ENCODE peak calls at places on chromosomes 12 and 14, in eight cellular contexts. H is transverse colon, L is heart left ventricle, M is dorsolateral prefrontal cortex, G is left lung, S is keratinocyte, N is suprapubic skin, Q is heart right ventricle. K is an unnamed sample.
A peak's percentile ranks its signal among the peaks of the same experiment; 100 is the strongest.

GRCh38 chr12:102816816-102817434 is 100.1 kb downstream of the PAH start:
- DNase-seq in S (no peak), L (no peak), M (no peak), Q (no peak), N (no peak), G (no peak), H (no peak), K (no peak)

GRCh38 chr14:68609012-68609411 is 183.9 kb downstream of the ZFP36L1 start:
- DNase-seq in N (peak; percentile 59), M (no peak), Q (no peak), S (no peak), L (no peak), H (no peak), G (no peak), K (no peak)

GRCh38 chr12:77914089-77914488 is 83.4 kb downstream of the NAV3 start:
- DNase-seq in Q (no peak), M (no peak), H (no peak), L (no peak), S (no peak), G (no peak), N (no peak), K (no peak)

GRCh38 chr12:115338566-115339294 is 654.8 kb upstream of the TBX3 start:
- DNase-seq in Q (no peak), N (no peak), M (no peak), G (no peak), H (no peak), L (no peak), S (no peak), K (no peak)

GRCh38 chr12:53060721-53061276 is 10.9 kb downstream of the TNS2 start:
- DNase-seq in G (no peak), H (no peak), N (no peak), L (peak; percentile 25), M (no peak), Q (peak; percentile 43), S (no peak), K (no peak)

GRCh38 chr14:75519394-75519793 is 2.9 kb upstream of the BATF start:
- DNase-seq in S (no peak), H (no peak), L (no peak), N (no peak), Q (no peak), M (no peak), G (no peak), K (no peak)

GRCh38 chr12:46209914-46210834 is 58.7 kb downstream of the SLC38A1 start:
- DNase-seq in S (peak; percentile 59), G (peak; percentile 80), Q (peak; percentile 25), N (no peak), M (no peak), H (peak; percentile 59), L (peak; percentile 75), K (no peak)

GRCh38 chr12:128857173-128857770 is 4.0 kb downstream of the GLT1D1 start:
- DNase-seq in S (no peak), M (no peak), H (no peak), Q (no peak), N (no peak), L (no peak), G (no peak), K (no peak)

GRCh38 chr14:24665440-24665991 is 31.5 kb upstream of the GZMB start:
- DNase-seq in N (no peak), G (no peak), L (no peak), S (peak; percentile 53), M (no peak), H (no peak), Q (no peak), K (no peak)

GRCh38 chr12:107134558-107134957 is 41.2 kb upstream of the CRY1 start:
- DNase-seq in G (no peak), Q (no peak), S (no peak), H (no peak), L (no peak), M (no peak), N (no peak), K (no peak)

GRCh38 chr12:124828264-124829007 is 35.2 kb downstream of the SCARB1 start:
- DNase-seq in Q (no peak), S (no peak), H (peak; percentile 75), G (no peak), L (no peak), M (no peak), N (no peak), K (no peak)

GRCh38 chr14:65780566-65780965 is 368.0 kb downstream of the FUT8 start:
- DNase-seq in N (no peak), Q (no peak), G (no peak), S (no peak), L (no peak), H (no peak), M (no peak), K (no peak)

GRCh38 chr12:104751024-104751570 is 207.0 kb downstream of the SLC41A2 start:
- DNase-seq in H (no peak), N (no peak), L (no peak), Q (no peak), M (no peak), G (no peak), S (no peak), K (no peak)

GRCh38 chr12:26473291-26473690 is 277.9 kb downstream of the SSPN start:
- DNase-seq in L (no peak), M (no peak), S (no peak), N (no peak), G (no peak), H (no peak), Q (no peak), K (no peak)

GRCh38 chr12:1913377-1914115 is 4.9 kb downstream of the CACNA2D4 start:
- DNase-seq in N (no peak), S (no peak), M (peak; percentile 31), L (no peak), G (no peak), Q (no peak), H (no peak), K (no peak)
- H3K27ac ChIP-seq in N (no peak overlapping the region), S (no peak overlapping the region), M (no peak overlapping the region), L (no peak overlapping the region), G (no peak overlapping the region), Q (no peak overlapping the region), H (no peak overlapping the region), K (no peak overlapping the region)

DNA sequence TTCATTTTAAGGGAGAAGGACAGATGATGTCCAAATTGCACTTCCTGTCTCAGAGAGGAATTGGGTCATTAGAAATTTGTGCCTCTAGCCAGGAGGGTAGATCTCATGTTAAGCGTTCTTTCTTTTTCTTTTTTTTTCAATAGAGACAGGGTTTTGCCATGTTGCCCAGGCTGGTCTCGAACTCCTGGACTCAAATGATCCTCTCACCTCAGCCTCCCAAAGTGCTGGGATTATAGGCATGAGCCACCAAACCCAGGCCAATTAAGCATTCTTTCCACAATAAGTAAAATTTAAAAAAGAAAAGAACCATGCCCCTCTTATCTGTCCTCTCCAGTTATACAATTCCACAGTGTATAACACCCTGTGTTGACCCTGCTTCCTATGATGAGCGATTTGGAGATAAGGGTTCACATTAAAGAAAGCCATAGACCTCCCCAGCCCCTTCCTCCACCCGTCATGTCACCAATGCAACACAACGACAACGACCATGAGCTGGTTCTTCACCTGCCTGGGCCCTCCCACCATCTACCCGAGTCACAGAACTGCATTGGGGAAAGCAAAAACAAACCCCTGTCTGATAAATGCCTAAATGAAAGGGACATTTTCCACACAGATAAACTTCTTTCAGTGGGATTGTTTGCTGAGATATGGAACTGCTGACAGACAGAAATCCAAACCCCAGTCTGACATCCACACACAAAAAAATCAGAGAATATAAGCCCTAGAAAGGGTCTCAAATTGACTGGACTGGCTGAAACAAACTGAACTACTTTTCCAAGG is 37.3 kb downstream of the SSH1 start:
- DNase-seq in S (no peak), H (no peak), M (no peak), N (no peak), L (no peak), Q (no peak), G (no peak), K (no peak)
- H3K27ac ChIP-seq in S (no peak overlapping the region), H (peak overlapping the region; percentile 27), M (no peak overlapping the region), N (no peak overlapping the region), L (peak overlapping the region; percentile 40), Q (peak overlapping the region; percentile 34), G (peak overlapping the region; percentile 90), K (no peak overlapping the region)

GRCh38 chr14:90087433-90087832 is 25.6 kb downstream of the KCNK13 start:
- DNase-seq in H (peak; percentile 29), M (no peak), N (peak; percentile 65), S (no peak), Q (no peak), L (peak; percentile 79), G (peak; percentile 68), K (no peak)
- H3K27ac ChIP-seq in H (no peak overlapping the region), M (no peak overlapping the region), N (no peak overlapping the region), S (no peak overlapping the region), Q (peak overlapping the region; percentile 37), L (no peak overlapping the region), G (peak overlapping the region; percentile 64), K (no peak overlapping the region)

GRCh38 chr12:110585231-110585799 is 2.2 kb upstream of the PPTC7 start:
- DNase-seq in S (no peak), G (peak; percentile 47), Q (no peak), H (no peak), N (no peak), L (no peak), M (no peak), K (no peak)
- H3K27ac ChIP-seq in S (peak overlapping the region; percentile 42), G (peak overlapping the region; percentile 75), Q (peak overlapping the region; percentile 96), H (peak overlapping the region; percentile 53), N (peak overlapping the region; percentile 66), L (peak overlapping the region; percentile 84), M (no peak overlapping the region), K (no peak overlapping the region)

DNA sequence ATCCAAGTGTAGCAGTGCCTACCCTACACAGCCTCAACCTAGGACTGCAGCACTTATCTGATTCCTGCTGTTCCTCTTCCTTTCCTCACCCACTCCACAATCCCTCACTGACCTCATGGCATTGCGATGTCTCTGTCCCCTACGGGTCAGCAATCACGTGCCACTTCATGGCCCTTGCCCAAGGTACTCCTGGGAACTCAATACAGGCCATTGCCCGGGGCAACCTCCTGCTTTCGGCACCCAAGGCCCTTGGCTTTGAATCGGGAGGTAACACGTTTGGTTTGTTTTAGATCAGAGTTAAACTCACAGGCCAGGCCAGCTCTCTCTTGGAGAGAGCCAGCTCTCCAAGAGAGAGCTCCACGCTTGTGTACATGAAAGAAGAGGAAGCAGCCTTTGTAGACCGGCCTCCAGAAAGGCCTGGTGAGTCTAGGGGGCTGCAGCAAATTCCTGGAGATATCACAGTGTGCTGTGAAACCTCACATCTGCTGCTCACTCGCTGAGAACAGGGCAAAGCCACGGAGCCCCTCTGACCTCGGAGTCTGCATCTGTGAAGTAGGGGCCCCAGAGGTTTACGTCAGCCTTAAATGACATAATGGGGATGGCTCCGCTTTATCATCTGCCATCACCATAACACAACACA is 12.2 kb downstream of the CLMN start:
- DNase-seq in S (no peak), H (no peak), L (peak; percentile 52), Q (peak; percentile 34), M (no peak), N (no peak), G (no peak), K (no peak)
- H3K27ac ChIP-seq in S (no peak overlapping the region), H (no peak overlapping the region), L (peak overlapping the region; percentile 69), Q (no peak overlapping the region), M (peak overlapping the region; percentile 99), N (no peak overlapping the region), G (no peak overlapping the region), K (peak overlapping the region; percentile 96)

K was measured in substantia nigra.